ENCODE peak calls at places on chromosomes 13 and 19, in six cellular contexts. D is GM12865; N is thoracic aorta; H is CD8-positive, alpha-beta T cell; O is psoas muscle; C is brain microvascular endothelial cell. V is an unnamed sample.

GRCh38 chr19:34173145-34173956 is 1.0 kb downstream of the LSM14A start:
- DNase-seq in D (peak; percentile 36), N (no peak), H (no peak), O (peak; percentile 34), C (no peak), V (no peak)

GRCh38 chr13:109162248-109163051 is 533.0 kb downstream of the MYO16 start:
- DNase-seq in D (peak; percentile 94), N (no peak), H (no peak), O (no peak), C (no peak), V (no peak)

GRCh38 chr19:56348289-56348877 is 33.7 kb upstream of the ZSCAN5A start:
- DNase-seq in D (peak; percentile 25), N (no peak), H (no peak), O (no peak), C (peak; percentile 16), V (no peak)

GRCh38 chr19:39335168-39335567 is 675 bp downstream of the GMFG start:
- DNase-seq in D (peak; percentile 46), N (no peak), H (peak; percentile 10), O (no peak), C (no peak), V (no peak)

GRCh38 chr13:23794267-23795161 is 94.7 kb downstream of the MIPEP start:
- DNase-seq in D (peak; percentile 87), N (no peak), H (no peak), O (no peak), C (peak; percentile 24), V (no peak)

GRCh38 chr13:55345197-55345596 is 1795.5 kb upstream of the PRR20A start:
- DNase-seq in D (no peak), N (no peak), H (no peak), O (no peak), C (no peak), V (no peak)

GRCh38 chr13:34044041-34044440 is 226.1 kb downstream of the RFC3 start:
- DNase-seq in D (no peak), N (no peak), H (no peak), O (no peak), C (no peak), V (peak; percentile 79)

GRCh38 chr13:24107955-24108614 is 52.4 kb upstream of the SPATA13 start:
- DNase-seq in D (no peak), N (no peak), H (no peak), O (no peak), C (no peak), V (no peak)

GRCh38 chr13:62130016-62130970 is 714.6 kb upstream of the PCDH20 start:
- DNase-seq in D (no peak), N (no peak), H (no peak), O (no peak), C (no peak), V (no peak)

GRCh38 chr19:34241513-34242337 is 12.6 kb upstream of the GARRE1 start:
- DNase-seq in D (peak; percentile 80), N (no peak), H (no peak), O (no peak), C (no peak), V (no peak)

GRCh38 chr13:103004790-103005307 is 61.4 kb downstream of the SLC10A2 start:
- DNase-seq in D (no peak), N (no peak), H (no peak), O (no peak), C (no peak), V (no peak)

GRCh38 chr19:44846455-44847143 is 502 bp downstream of the NECTIN2 start:
- DNase-seq in D (no peak), N (no peak), H (no peak), O (peak; percentile 40), C (peak; percentile 16), V (no peak)

GRCh38 chr19:55373318-55373992 is 3.2 kb upstream of the TMEM190 start:
- DNase-seq in D (no peak), N (no peak), H (no peak), O (no peak), C (no peak), V (no peak)

GRCh38 chr13:97762141-97762540 is 191.3 kb upstream of the IPO5 start:
- DNase-seq in D (no peak), N (no peak), H (no peak), O (no peak), C (no peak), V (no peak)

GRCh38 chr13:71477735-71478134 is 389.3 kb downstream of the DACH1 start:
- DNase-seq in D (peak; percentile 1), N (no peak), H (no peak), O (no peak), C (no peak), V (no peak)

GRCh38 chr13:72437458-72437857 is 290.0 kb downstream of the MZT1 start:
- DNase-seq in D (no peak), N (no peak), H (no peak), O (no peak), C (peak; percentile 55), V (peak; percentile 59)

GRCh38 chr13:110563463-110563774 is 1.9 kb upstream of the RAB20 start:
- DNase-seq in D (no peak), N (no peak), H (no peak), O (no peak), C (no peak), V (no peak)

GRCh38 chr19:6999938-7000732 is 21.1 kb downstream of the MBD3L2B start:
- DNase-seq in D (no peak), N (no peak), H (no peak), O (no peak), C (no peak), V (no peak)

GRCh38 chr13:108769213-108770070 is 140.0 kb downstream of the MYO16 start:
- DNase-seq in D (no peak), N (no peak), H (no peak), O (no peak), C (peak; percentile 41), V (no peak)

GRCh38 chr19:23817519-23817918 is 58.8 kb upstream of the ZNF681 start:
- DNase-seq in D (peak; percentile 19), N (no peak), H (peak; percentile 9), O (no peak), C (peak; percentile 5), V (no peak)

GRCh38 chr13:111270765-111271164 is 49.7 kb upstream of the TEX29 start:
- DNase-seq in D (no peak), N (no peak), H (no peak), O (no peak), C (peak; percentile 70), V (no peak)

GRCh38 chr19:30870861-30871260 is 478.4 kb downstream of the TSHZ3 start:
- DNase-seq in D (no peak), N (no peak), H (no peak), O (no peak), C (no peak), V (no peak)

GRCh38 chr13:101614491-101614890 is 162.0 kb downstream of the ITGBL1 start:
- DNase-seq in D (no peak), N (no peak), H (no peak), O (no peak), C (no peak), V (no peak)

GRCh38 chr19:18919086-18919894 is at the start of the genes COPE and DDX49:
- DNase-seq in D (peak; percentile 100), N (peak; percentile 97), H (peak; percentile 96), O (peak; percentile 98), C (peak; percentile 100), V (peak; percentile 99)

GRCh38 chr13:86986448-86986847 is 684.7 kb upstream of the SLITRK5 start:
- DNase-seq in D (no peak), N (no peak), H (no peak), O (no peak), C (no peak), V (no peak)

GRCh38 chr13:75789451-75790197 is 153.5 kb downstream of the LMO7 start:
- DNase-seq in D (no peak), N (no peak), H (no peak), O (no peak), C (peak; percentile 69), V (no peak)

GRCh38 chr19:5047251-5047935 is 78.5 kb downstream of the KDM4B start:
- DNase-seq in D (no peak), N (no peak), H (no peak), O (no peak), C (no peak), V (no peak)

GRCh38 chr19:5048727-5049553 is 80.0 kb downstream of the KDM4B start:
- DNase-seq in D (no peak), N (peak; percentile 35), H (no peak), O (peak; percentile 56), C (peak; percentile 58), V (no peak)

GRCh38 chr19:5046339-5047039 is 77.6 kb downstream of the KDM4B start:
- DNase-seq in D (no peak), N (no peak), H (no peak), O (peak; percentile 23), C (peak; percentile 63), V (no peak)

GRCh38 chr19:5049561-5049960 is 80.6 kb downstream of the KDM4B start:
- DNase-seq in D (no peak), N (no peak), H (no peak), O (no peak), C (no peak), V (no peak)

GRCh38 chr19:5048091-5048726 is 79.3 kb downstream of the KDM4B start:
- DNase-seq in D (peak; percentile 61), N (peak; percentile 37), H (peak; percentile 48), O (peak; percentile 81), C (peak; percentile 69), V (no peak)
- H3K4me3 ChIP-seq in D (no peak overlapping the region), N (peak overlapping the region; percentile 59), H (no peak overlapping the region), O (peak overlapping the region; percentile 18), C (peak overlapping the region; percentile 15), V (no peak overlapping the region)

GRCh38 chr19:10625762-10626138 is 397 bp downstream of the SLC44A2 start:
- DNase-seq in D (no peak), N (no peak), H (no peak), O (no peak), C (no peak), V (no peak)
- TF ChIP-seq CTCF in D (no peak), N (no peak), H (no peak), O (no peak), C (no peak), V (no peak)

GRCh38 chr19:41308450-41309224 is 1.3 kb upstream of the CCDC97 start:
- DNase-seq in D (peak; percentile 92), N (peak; percentile 91), H (peak; percentile 96), O (peak; percentile 93), C (peak; percentile 85), V (no peak)
- H3K4me3 ChIP-seq in D (peak overlapping the region; percentile 80), N (peak overlapping the region; percentile 81), H (peak overlapping the region; percentile 91), O (peak overlapping the region; percentile 83), C (no peak overlapping the region), V (peak overlapping the region; percentile 92)

DNA sequence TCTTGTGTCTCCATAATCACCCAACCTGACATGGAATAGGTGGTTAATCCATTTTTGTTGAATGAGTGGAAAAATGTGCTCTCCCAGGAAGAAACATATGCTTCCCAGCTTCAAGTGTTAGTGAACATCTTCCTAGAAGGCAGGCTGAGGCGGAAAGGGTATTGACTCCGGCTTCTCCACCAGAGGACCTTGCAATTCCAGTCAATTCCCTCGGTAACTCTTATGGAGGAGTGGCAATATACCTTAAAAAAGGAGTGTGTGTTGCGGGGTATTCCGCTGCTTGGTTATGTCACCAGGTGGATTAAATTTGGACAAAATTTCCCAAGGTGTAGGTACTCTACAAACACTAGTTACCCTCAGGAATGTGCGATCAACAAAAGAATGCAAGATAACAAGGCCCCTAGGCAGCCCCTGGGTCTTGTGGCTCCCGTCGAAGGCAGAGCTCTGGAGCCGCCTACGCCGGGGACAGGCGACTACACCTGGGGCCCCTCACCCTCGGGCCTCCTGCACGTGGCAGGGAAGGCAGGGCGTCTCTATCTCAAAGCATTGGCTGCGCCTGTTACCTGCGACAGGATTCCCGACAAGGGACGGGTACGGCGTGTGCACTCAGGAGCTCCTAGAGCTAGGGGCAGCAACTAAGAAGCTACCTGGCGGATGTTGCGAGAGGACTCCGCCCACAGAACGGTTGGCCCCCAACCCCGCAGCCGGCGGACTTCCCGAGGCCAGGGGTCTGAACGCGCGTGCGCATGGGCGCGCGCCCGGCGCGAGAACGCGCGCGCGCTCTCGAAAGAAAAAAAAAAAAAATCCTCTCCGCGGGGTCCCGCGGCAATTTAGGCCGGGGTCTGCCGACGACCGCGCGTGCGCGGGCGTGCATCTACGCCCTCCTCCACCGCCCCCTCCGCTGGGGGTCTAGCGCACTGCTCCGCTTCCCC is at the start of gene WDR87:
- DNase-seq in D (peak; percentile 76), N (no peak), H (peak; percentile 36), O (peak; percentile 21), C (no peak), V (no peak)
- TF ChIP-seq CTCF in D (no peak), N (no peak), H (no peak), O (no peak), C (peak; percentile 50), V (no peak)